ENCODE peak calls at places on chromosomes 12 and 14, in nine cellular contexts. One of them, this sample, is unnamed. For H3K36me3, the result is how much of the 10 kb centered on the place peaks cover.

GRCh38 chr14:92465353-92466067 is 48.1 kb upstream of the RIN3 start:
- DNase-seq in NT2/D1: no peak
- DNase-seq in prostate gland: no peak
- DNase-seq in CD8-positive, alpha-beta T cell: no peak
- DNase-seq in PC-3: no peak
- DNase-seq in BE2C: no peak
- DNase-seq in H7: no peak
- DNase-seq in CD8-positive, alpha-beta memory T cell: no peak
- DNase-seq in BJ: no peak
- DNase-seq in this sample: no peak

GRCh38 chr12:25107920-25108319 is 87.0 kb downstream of the DNAI7 start:
- DNase-seq in H7: no peak
- DNase-seq in BJ: no peak
- DNase-seq in PC-3: no peak
- DNase-seq in NT2/D1: no peak
- DNase-seq in prostate gland: no peak
- DNase-seq in BE2C: no peak
- DNase-seq in CD8-positive, alpha-beta memory T cell: no peak
- DNase-seq in CD8-positive, alpha-beta T cell: no peak
- DNase-seq in this sample: no peak

GRCh38 chr12:114480309-114481199 is 74.6 kb upstream of the TBX5 start:
- DNase-seq in CD8-positive, alpha-beta memory T cell: no peak
- DNase-seq in PC-3: no peak
- DNase-seq in NT2/D1: no peak
- DNase-seq in BJ: no peak
- DNase-seq in H7: peak
- DNase-seq in CD8-positive, alpha-beta T cell: no peak
- DNase-seq in prostate gland: no peak
- DNase-seq in BE2C: no peak
- DNase-seq in this sample: no peak

GRCh38 chr14:105249175-105250007 is 1.1 kb downstream of the BTBD6 start:
- DNase-seq in NT2/D1: no peak
- DNase-seq in PC-3: peak
- DNase-seq in H7: peak
- DNase-seq in CD8-positive, alpha-beta T cell: no peak
- DNase-seq in CD8-positive, alpha-beta memory T cell: no peak
- DNase-seq in BE2C: peak
- DNase-seq in BJ: no peak
- DNase-seq in prostate gland: no peak
- DNase-seq in this sample: no peak

GRCh38 chr14:51293149-51293925 is 53.3 kb downstream of the TMX1 start:
- DNase-seq in CD8-positive, alpha-beta T cell: no peak
- DNase-seq in CD8-positive, alpha-beta memory T cell: no peak
- DNase-seq in prostate gland: no peak
- DNase-seq in PC-3: no peak
- DNase-seq in H7: no peak
- DNase-seq in BE2C: no peak
- DNase-seq in BJ: peak
- DNase-seq in NT2/D1: no peak
- DNase-seq in this sample: no peak

GRCh38 chr14:65128096-65128495 is 25.8 kb upstream of the MAX start:
- DNase-seq in BJ: peak
- DNase-seq in H7: no peak
- DNase-seq in PC-3: no peak
- DNase-seq in prostate gland: no peak
- DNase-seq in CD8-positive, alpha-beta memory T cell: no peak
- DNase-seq in BE2C: no peak
- DNase-seq in CD8-positive, alpha-beta T cell: no peak
- DNase-seq in NT2/D1: no peak
- DNase-seq in this sample: no peak

GRCh38 chr12:12704593-12705230 is 8.7 kb upstream of the GPR19 start:
- DNase-seq in prostate gland: peak
- DNase-seq in NT2/D1: peak
- DNase-seq in BE2C: peak
- DNase-seq in BJ: peak
- DNase-seq in CD8-positive, alpha-beta T cell: no peak
- DNase-seq in PC-3: peak
- DNase-seq in H7: peak
- DNase-seq in CD8-positive, alpha-beta memory T cell: no peak
- DNase-seq in this sample: peak

GRCh38 chr12:32365473-32366064 is 33.8 kb upstream of the FGD4 start:
- DNase-seq in CD8-positive, alpha-beta memory T cell: peak
- DNase-seq in prostate gland: peak
- DNase-seq in CD8-positive, alpha-beta T cell: peak
- DNase-seq in PC-3: peak
- DNase-seq in H7: peak
- DNase-seq in NT2/D1: peak
- DNase-seq in BJ: peak
- DNase-seq in BE2C: peak
- DNase-seq in this sample: peak

GRCh38 chr14:21267431-21267845 is 1.8 kb downstream of the HNRNPC start:
- DNase-seq in CD8-positive, alpha-beta T cell: no peak
- DNase-seq in BJ: no peak
- DNase-seq in BE2C: no peak
- DNase-seq in H7: no peak
- DNase-seq in PC-3: peak
- DNase-seq in prostate gland: no peak
- DNase-seq in NT2/D1: no peak
- DNase-seq in CD8-positive, alpha-beta memory T cell: no peak
- DNase-seq in this sample: no peak

GRCh38 chr12:4978737-4979136 is 64.9 kb upstream of the KCNA5 start:
- DNase-seq in CD8-positive, alpha-beta T cell: no peak
- DNase-seq in prostate gland: no peak
- DNase-seq in BJ: no peak
- DNase-seq in NT2/D1: no peak
- DNase-seq in H7: peak
- DNase-seq in BE2C: no peak
- DNase-seq in CD8-positive, alpha-beta memory T cell: no peak
- DNase-seq in PC-3: peak
- DNase-seq in this sample: no peak

GRCh38 chr12:241266-241665 is 21.4 kb downstream of the SLC6A13 start:
- DNase-seq in CD8-positive, alpha-beta T cell: no peak
- DNase-seq in CD8-positive, alpha-beta memory T cell: no peak
- DNase-seq in BE2C: no peak
- DNase-seq in prostate gland: no peak
- DNase-seq in NT2/D1: no peak
- DNase-seq in BJ: no peak
- DNase-seq in PC-3: no peak
- DNase-seq in H7: no peak
- DNase-seq in this sample: no peak

GRCh38 chr12:101181776-101182175 is 28.3 kb downstream of the SLC5A8 start:
- DNase-seq in BJ: peak
- DNase-seq in H7: no peak
- DNase-seq in BE2C: no peak
- DNase-seq in PC-3: no peak
- DNase-seq in CD8-positive, alpha-beta memory T cell: no peak
- DNase-seq in NT2/D1: no peak
- DNase-seq in prostate gland: no peak
- DNase-seq in CD8-positive, alpha-beta T cell: no peak
- DNase-seq in this sample: no peak

GRCh38 chr14:21205026-21205677 is 49.3 kb upstream of the OR5AU1 start:
- DNase-seq in PC-3: no peak
- DNase-seq in BE2C: no peak
- DNase-seq in H7: no peak
- DNase-seq in NT2/D1: no peak
- DNase-seq in CD8-positive, alpha-beta T cell: no peak
- DNase-seq in CD8-positive, alpha-beta memory T cell: no peak
- DNase-seq in prostate gland: no peak
- DNase-seq in BJ: no peak
- DNase-seq in this sample: no peak

GRCh38 chr14:89912667-89913211 is 41.8 kb downstream of the EFCAB11 start:
- DNase-seq in BE2C: no peak
- DNase-seq in H7: no peak
- DNase-seq in NT2/D1: peak
- DNase-seq in PC-3: peak
- DNase-seq in BJ: peak
- DNase-seq in prostate gland: no peak
- DNase-seq in CD8-positive, alpha-beta T cell: no peak
- DNase-seq in CD8-positive, alpha-beta memory T cell: no peak
- DNase-seq in this sample: peak

GRCh38 chr12:57726151-57726883 is 12.2 kb downstream of the AGAP2 start:
- DNase-seq in NT2/D1: peak
- DNase-seq in BJ: peak
- DNase-seq in H7: peak
- DNase-seq in CD8-positive, alpha-beta T cell: no peak
- DNase-seq in prostate gland: peak
- DNase-seq in CD8-positive, alpha-beta memory T cell: no peak
- DNase-seq in PC-3: peak
- DNase-seq in BE2C: peak
- DNase-seq in this sample: peak

GRCh38 chr12:92080390-92081285 is 65.0 kb downstream of the BTG1 start:
- DNase-seq in prostate gland: peak
- DNase-seq in BJ: peak
- DNase-seq in NT2/D1: no peak
- DNase-seq in CD8-positive, alpha-beta memory T cell: no peak
- DNase-seq in BE2C: no peak
- DNase-seq in CD8-positive, alpha-beta T cell: no peak
- DNase-seq in PC-3: peak
- DNase-seq in H7: no peak
- DNase-seq in this sample: peak

GRCh38 chr12:54262403-54262925 is 17.5 kb downstream of the CBX5 start:
- DNase-seq in PC-3: no peak
- DNase-seq in CD8-positive, alpha-beta memory T cell: no peak
- DNase-seq in BE2C: no peak
- DNase-seq in H7: no peak
- DNase-seq in NT2/D1: no peak
- DNase-seq in BJ: no peak
- DNase-seq in CD8-positive, alpha-beta T cell: no peak
- DNase-seq in prostate gland: no peak
- DNase-seq in this sample: no peak

GRCh38 chr14:49954171-49954631 is 61.3 kb downstream of the ARF6 start:
- DNase-seq in H7: no peak
- DNase-seq in BJ: peak
- DNase-seq in PC-3: no peak
- DNase-seq in prostate gland: no peak
- DNase-seq in BE2C: no peak
- DNase-seq in CD8-positive, alpha-beta T cell: no peak
- DNase-seq in NT2/D1: no peak
- DNase-seq in CD8-positive, alpha-beta memory T cell: no peak
- DNase-seq in this sample: no peak

GRCh38 chr14:89630096-89630829 is 213.2 kb upstream of the FOXN3 start:
- DNase-seq in H7: peak
- DNase-seq in prostate gland: no peak
- DNase-seq in BJ: no peak
- DNase-seq in CD8-positive, alpha-beta T cell: no peak
- DNase-seq in CD8-positive, alpha-beta memory T cell: no peak
- DNase-seq in PC-3: no peak
- DNase-seq in BE2C: no peak
- DNase-seq in NT2/D1: no peak
- DNase-seq in this sample: no peak

GRCh38 chr12:121918679-121919038 is 267 bp downstream of the CFAP251 start:
- DNase-seq in prostate gland: no peak
- DNase-seq in CD8-positive, alpha-beta T cell: no peak
- DNase-seq in BE2C: no peak
- DNase-seq in PC-3: no peak
- DNase-seq in NT2/D1: no peak
- DNase-seq in CD8-positive, alpha-beta memory T cell: no peak
- DNase-seq in H7: no peak
- DNase-seq in BJ: no peak
- DNase-seq in this sample: no peak

GRCh38 chr14:66087231-66087630 is 398.9 kb upstream of the CCDC196 start:
- DNase-seq in BJ: no peak
- DNase-seq in prostate gland: no peak
- DNase-seq in NT2/D1: no peak
- DNase-seq in BE2C: no peak
- DNase-seq in H7: no peak
- DNase-seq in PC-3: peak
- DNase-seq in CD8-positive, alpha-beta memory T cell: no peak
- DNase-seq in CD8-positive, alpha-beta T cell: no peak
- DNase-seq in this sample: no peak

GRCh38 chr12:6640497-6640896 is 4.7 kb upstream of the LPAR5 start:
- DNase-seq in H7: no peak
- DNase-seq in BE2C: no peak
- DNase-seq in NT2/D1: no peak
- DNase-seq in prostate gland: no peak
- DNase-seq in CD8-positive, alpha-beta memory T cell: no peak
- DNase-seq in BJ: no peak
- DNase-seq in PC-3: no peak
- DNase-seq in CD8-positive, alpha-beta T cell: no peak
- DNase-seq in this sample: no peak

GRCh38 chr14:63533474-63533873 is 9.7 kb downstream of the PPP2R5E start:
- DNase-seq in CD8-positive, alpha-beta T cell: no peak
- DNase-seq in H7: no peak
- DNase-seq in BE2C: no peak
- DNase-seq in NT2/D1: no peak
- DNase-seq in BJ: no peak
- DNase-seq in prostate gland: no peak
- DNase-seq in CD8-positive, alpha-beta memory T cell: no peak
- DNase-seq in PC-3: no peak
- DNase-seq in this sample: no peak

GRCh38 chr14:63535918-63536317 is 7.3 kb downstream of the PPP2R5E start:
- DNase-seq in CD8-positive, alpha-beta T cell: no peak
- DNase-seq in H7: no peak
- DNase-seq in prostate gland: no peak
- DNase-seq in NT2/D1: no peak
- DNase-seq in BE2C: no peak
- DNase-seq in PC-3: no peak
- DNase-seq in CD8-positive, alpha-beta memory T cell: no peak
- DNase-seq in BJ: no peak
- DNase-seq in this sample: no peak
- H3K36me3 ChIP-seq in CD8-positive, alpha-beta T cell: under half
- H3K36me3 ChIP-seq in H7: under half
- H3K36me3 ChIP-seq in prostate gland: under half
- H3K36me3 ChIP-seq in NT2/D1: half or more
- H3K36me3 ChIP-seq in BE2C: half or more
- H3K36me3 ChIP-seq in PC-3: under half
- H3K36me3 ChIP-seq in CD8-positive, alpha-beta memory T cell: under half
- H3K36me3 ChIP-seq in BJ: under half
- H3K36me3 ChIP-seq in this sample: under half

GRCh38 chr14:74347096-74347794 is 1.0 kb upstream of the VRTN start:
- DNase-seq in H7: peak
- DNase-seq in BE2C: no peak
- DNase-seq in NT2/D1: no peak
- DNase-seq in PC-3: no peak
- DNase-seq in CD8-positive, alpha-beta T cell: no peak
- DNase-seq in CD8-positive, alpha-beta memory T cell: no peak
- DNase-seq in BJ: no peak
- DNase-seq in prostate gland: no peak
- DNase-seq in this sample: no peak
- H3K4me3 ChIP-seq in H7: peak
- H3K4me3 ChIP-seq in BE2C: no peak
- H3K4me3 ChIP-seq in NT2/D1: peak
- H3K4me3 ChIP-seq in PC-3: no peak
- H3K4me3 ChIP-seq in CD8-positive, alpha-beta T cell: no peak
- H3K4me3 ChIP-seq in CD8-positive, alpha-beta memory T cell: no peak
- H3K4me3 ChIP-seq in BJ: no peak
- H3K4me3 ChIP-seq in prostate gland: no peak
- H3K4me3 ChIP-seq in this sample: no peak

GRCh38 chr12:113162102-113163029 is 12.8 kb downstream of the CFAP73 start:
- DNase-seq in prostate gland: no peak
- DNase-seq in H7: peak
- DNase-seq in NT2/D1: no peak
- DNase-seq in PC-3: peak
- DNase-seq in BE2C: peak
- DNase-seq in BJ: no peak
- DNase-seq in CD8-positive, alpha-beta T cell: no peak
- DNase-seq in CD8-positive, alpha-beta memory T cell: no peak
- DNase-seq in this sample: no peak
- H3K36me3 ChIP-seq in prostate gland: under half
- H3K36me3 ChIP-seq in H7: under half
- H3K36me3 ChIP-seq in NT2/D1: half or more
- H3K36me3 ChIP-seq in PC-3: half or more
- H3K36me3 ChIP-seq in BE2C: half or more
- H3K36me3 ChIP-seq in BJ: under half
- H3K36me3 ChIP-seq in CD8-positive, alpha-beta T cell: half or more
- H3K36me3 ChIP-seq in CD8-positive, alpha-beta memory T cell: half or more
- H3K36me3 ChIP-seq in this sample: under half

GRCh38 chr12:82529096-82529495 is 157.6 kb upstream of the TMTC2 start:
- DNase-seq in CD8-positive, alpha-beta memory T cell: no peak
- DNase-seq in BE2C: no peak
- DNase-seq in NT2/D1: no peak
- DNase-seq in PC-3: no peak
- DNase-seq in BJ: no peak
- DNase-seq in prostate gland: no peak
- DNase-seq in CD8-positive, alpha-beta T cell: no peak
- DNase-seq in H7: no peak
- DNase-seq in this sample: no peak
- H3K4me3 ChIP-seq in CD8-positive, alpha-beta memory T cell: no peak
- H3K4me3 ChIP-seq in BE2C: no peak
- H3K4me3 ChIP-seq in NT2/D1: no peak
- H3K4me3 ChIP-seq in PC-3: no peak
- H3K4me3 ChIP-seq in BJ: no peak
- H3K4me3 ChIP-seq in prostate gland: no peak
- H3K4me3 ChIP-seq in CD8-positive, alpha-beta T cell: no peak
- H3K4me3 ChIP-seq in H7: no peak
- H3K4me3 ChIP-seq in this sample: no peak

This sample was measured in kidney epithelial cell.